ENCODE peak calls at places on chromosomes 12 and 14, in six cellular contexts. I is NCI-H1105, J is posterior vena cava, A is frontal cortex, E is EL, G is hepatic stellate cell. O is an unnamed sample.

GRCh38 chr12:57196439-57196838 is 20.2 kb upstream of the NXPH4 start:
- DNase-seq in G (no peak), E (no peak), I (no peak), J (no peak), A (no peak), O (no peak)

GRCh38 chr12:8048906-8049305 is 16.4 kb downstream of the FOXJ2 start:
- DNase-seq in I (no peak), G (no peak), A (no peak), J (no peak), E (no peak), O (no peak)

GRCh38 chr14:103130965-103131364 is 7.7 kb downstream of the TNFAIP2 start:
- DNase-seq in A (peak), G (no peak), E (peak), I (no peak), J (peak), O (no peak)

GRCh38 chr12:112413846-112414625 is 4.6 kb upstream of the RPL6 start:
- DNase-seq in G (no peak), I (no peak), E (no peak), A (no peak), J (no peak), O (no peak)

GRCh38 chr12:85016423-85016822 is 19.7 kb downstream of the TSPAN19 start:
- DNase-seq in E (peak), G (peak), I (no peak), A (no peak), J (no peak), O (no peak)

GRCh38 chr14:105912641-105913180 is 386.3 kb downstream of the TMEM121 start:
- DNase-seq in E (no peak), G (no peak), A (no peak), I (no peak), J (peak), O (no peak)

GRCh38 chr12:48029401-48029770 is 25.1 kb upstream of the COL2A1 start:
- DNase-seq in G (no peak), A (no peak), E (no peak), J (no peak), I (no peak), O (no peak)

GRCh38 chr14:37573355-37573754 is 21.7 kb downstream of the FOXA1 start:
- DNase-seq in G (no peak), A (no peak), I (no peak), J (no peak), E (peak), O (no peak)

GRCh38 chr14:81235096-81235495 is 14.3 kb upstream of the GTF2A1 start:
- DNase-seq in A (no peak), G (no peak), I (no peak), J (no peak), E (no peak), O (no peak)

GRCh38 chr12:76878045-76878898 is 547 bp downstream of the CSRP2 start:
- DNase-seq in I (peak), J (no peak), A (peak), G (peak), E (peak), O (no peak)

GRCh38 chr12:56150563-56150962 is 1.8 kb upstream of the MYL6B start:
- DNase-seq in J (no peak), A (no peak), I (no peak), G (no peak), E (peak), O (no peak)

GRCh38 chr12:94504386-94504785 is 44.7 kb upstream of the CEP83 start:
- DNase-seq in E (no peak), J (no peak), G (no peak), A (no peak), I (no peak), O (no peak)

GRCh38 chr12:111437816-111438454 is 32.2 kb downstream of the SH2B3 start:
- DNase-seq in I (no peak), A (no peak), G (peak), J (peak), E (peak), O (no peak)

GRCh38 chr12:30964896-30965612 is 38.5 kb downstream of the TSPAN11 start:
- DNase-seq in J (no peak), I (no peak), E (no peak), G (no peak), A (no peak), O (no peak)

GRCh38 chr14:24066490-24067132 is 4.8 kb upstream of the CPNE6 start:
- DNase-seq in A (no peak), J (peak), I (no peak), G (no peak), E (no peak), O (no peak)

GRCh38 chr12:2893007-2893406 is 2.3 kb downstream of the TULP3 start:
- DNase-seq in J (no peak), E (peak), G (peak), A (no peak), I (no peak), O (no peak)

GRCh38 chr12:48750215-48750614 is 33.7 kb upstream of the CCNT1 start:
- DNase-seq in E (peak), A (no peak), I (no peak), J (no peak), G (no peak), O (no peak)

GRCh38 chr12:116713529-116713928 is 24.3 kb downstream of the SPRING1 start:
- DNase-seq in J (no peak), G (no peak), E (no peak), I (no peak), A (no peak), O (no peak)

GRCh38 chr12:73506611-73507010 is 1031.0 kb upstream of the ATXN7L3B start:
- DNase-seq in J (no peak), I (no peak), A (no peak), G (no peak), E (no peak), O (no peak)

GRCh38 chr12:13362260-13362841 is 165.8 kb downstream of the EMP1 start:
- DNase-seq in J (no peak), I (peak), A (peak), G (peak), E (peak), O (no peak)

GRCh38 chr12:29157486-29157946 is 8.4 kb downstream of the FAR2 start:
- DNase-seq in E (peak), A (no peak), J (no peak), I (no peak), G (peak), O (no peak)

GRCh38 chr14:100902792-100903191 is 730 bp downstream of the RTL1 start:
- DNase-seq in J (peak), E (no peak), A (no peak), G (no peak), I (no peak), O (no peak)

GRCh38 chr14:56794557-56795283 is 15.6 kb downstream of the OTX2 start:
- DNase-seq in I (no peak), G (no peak), E (no peak), A (no peak), J (no peak), O (no peak)

GRCh38 chr14:55605793-55606192 is 25.8 kb downstream of the KTN1 start:
- DNase-seq in G (no peak), E (peak), J (no peak), I (no peak), A (no peak), O (no peak)

GRCh38 chr12:131333136-131333535 is 377.8 kb upstream of the SFSWAP start:
- DNase-seq in I (no peak), E (no peak), J (no peak), A (no peak), G (no peak), O (no peak)

GRCh38 chr12:80413462-80413861 is 30.6 kb upstream of the PTPRQ start:
- DNase-seq in G (no peak), I (no peak), A (no peak), J (no peak), E (no peak), O (no peak)

GRCh38 chr12:47021298-47021697 is 58.1 kb upstream of the PCED1B start:
- DNase-seq in E (peak), J (no peak), G (peak), A (peak), I (peak), O (no peak)

GRCh38 chr14:104315169-104315568 is 176.8 kb downstream of the KIF26A start:
- DNase-seq in E (no peak), J (peak), G (no peak), I (no peak), A (no peak), O (no peak)

GRCh38 chr12:81758421-81759214 is 532 bp downstream of the PPFIA2 start:
- DNase-seq in J (peak), I (peak), G (peak), E (peak), A (peak), O (no peak)

GRCh38 chr14:105010891-105011291 is 10.0 kb downstream of the CDCA4 start:
- DNase-seq in G (no peak), A (no peak), J (peak), E (no peak), I (no peak), O (no peak)

GRCh38 chr12:27013606-27014084 is 539 bp downstream of the TM7SF3 start:
- DNase-seq in E (no peak), J (no peak), G (peak), I (no peak), A (peak), O (no peak)

GRCh38 chr12:43029971-43030370 is 440.4 kb upstream of the PRICKLE1 start:
- DNase-seq in G (no peak), J (no peak), A (no peak), I (no peak), E (peak), O (no peak)

GRCh38 chr12:54936736-54937135 is 47.8 kb downstream of the TESPA1 start:
- DNase-seq in G (no peak), E (no peak), A (no peak), J (no peak), I (no peak), O (no peak)

GRCh38 chr12:42267408-42268190 is 29.6 kb upstream of the YAF2 start:
- DNase-seq in A (no peak), G (no peak), I (no peak), J (no peak), E (no peak), O (no peak)

GRCh38 chr14:75845136-75845804 is 136.5 kb downstream of the TGFB3 start:
- DNase-seq in E (peak), I (no peak), A (no peak), J (no peak), G (peak), O (no peak)

GRCh38 chr14:101198398-101199027 is 295.0 kb upstream of the RTL1 start:
- DNase-seq in A (no peak), E (no peak), J (peak), G (no peak), I (no peak), O (no peak)

GRCh38 chr12:27330846-27331245 is 1.8 kb upstream of the BMAL2 start:
- DNase-seq in E (no peak), G (no peak), J (no peak), A (no peak), I (no peak), O (no peak)

GRCh38 chr14:98647754-98648153 is 624.2 kb downstream of the BCL11B start:
- DNase-seq in I (no peak), A (no peak), G (no peak), E (no peak), J (no peak), O (no peak)